ENCODE peak calls at places on chromosomes 3 and 15, in four cellular contexts. G is coronary artery; Z is stimulated activated CD8-positive, alpha-beta memory T cell treated with anti-CD3 and anti-CD28 coated beads, Interleukin-2, amount 100 ng/mL, for 48 hours; I is T1000. R is an unnamed sample.
A peak's percentile ranks its signal among the peaks of the same experiment; 100 is the strongest.

GRCh38 chr15:48861813-48862431 is 16.0 kb upstream of the EID1 start:
- DNase-seq in G (no peak), Z (no peak), I (no peak), R (peak; percentile 79)

GRCh38 chr3:170804095-170804494 is 65.9 kb downstream of the RPL22L1 start:
- DNase-seq in G (no peak), Z (no peak), I (no peak), R (no peak)

GRCh38 chr15:78508272-78508671 is 895 bp downstream of the HYKK start:
- DNase-seq in G (no peak), Z (no peak), I (no peak), R (no peak)

GRCh38 chr3:130543322-130543721 is 26.3 kb downstream of the COL6A6 start:
- DNase-seq in G (no peak), Z (no peak), I (no peak), R (peak; percentile 4)

GRCh38 chr3:129975332-129976090 is 991 bp downstream of the TRH start:
- DNase-seq in G (no peak), Z (no peak), I (no peak), R (peak; percentile 37)

GRCh38 chr3:43638594-43639447 is 17.0 kb upstream of the ANO10 start:
- DNase-seq in G (no peak), Z (peak; percentile 23), I (peak; percentile 8), R (peak; percentile 7)

GRCh38 chr3:156812521-156813335 is 13.4 kb upstream of the LEKR1 start:
- DNase-seq in G (no peak), Z (no peak), I (no peak), R (peak; percentile 76)

GRCh38 chr3:53740946-53741345 is 105.3 kb downstream of the CHDH start:
- DNase-seq in G (no peak), Z (no peak), I (no peak), R (no peak)

GRCh38 chr3:151293127-151293526 is 14.8 kb upstream of the P2RY14 start:
- DNase-seq in G (no peak), Z (no peak), I (no peak), R (no peak)

GRCh38 chr3:171116802-171117395 is 90.4 kb upstream of the SLC2A2 start:
- DNase-seq in G (no peak), Z (no peak), I (no peak), R (no peak)

GRCh38 chr3:31356941-31357340 is 175.8 kb upstream of the STT3B start:
- DNase-seq in G (no peak), Z (no peak), I (no peak), R (peak; percentile 41)

GRCh38 chr3:76501315-76501714 is 538.6 kb upstream of the ROBO2 start:
- DNase-seq in G (no peak), Z (no peak), I (no peak), R (no peak)

GRCh38 chr3:112640333-112640863 is 545 bp downstream of the CCDC80 start:
- DNase-seq in G (no peak), Z (no peak), I (peak; percentile 44), R (no peak)

GRCh38 chr3:182981038-182981380 is 671 bp upstream of the DCUN1D1 start:
- DNase-seq in G (no peak), Z (no peak), I (no peak), R (no peak)

GRCh38 chr15:96327155-96327741 is 3.3 kb upstream of the NR2F2 start:
- DNase-seq in G (no peak), Z (no peak), I (no peak), R (peak; percentile 92)

GRCh38 chr3:172580680-172581079 is 57.5 kb upstream of the TNFSF10 start:
- DNase-seq in G (no peak), Z (no peak), I (no peak), R (no peak)

GRCh38 chr3:42707620-42708355 is 5.2 kb upstream of the HHATL start:
- DNase-seq in G (peak; percentile 38), Z (no peak), I (no peak), R (no peak)

R was measured in NB4.